ENCODE peak calls at places on chromosomes 5 and 9, in five cellular contexts. W is upper lobe of left lung, F is osteoblast, R is PC-9, L is breast epithelium. K is an unnamed sample.

GRCh38 chr5:126610616-126611015 is 9.9 kb downstream of the PHAX start:
- DNase-seq in W (no peak), F (no peak), R (no peak), L (no peak), K (no peak)

GRCh38 chr9:135138078-135138855 is 50.8 kb downstream of the OLFM1 start:
- DNase-seq in W (no peak), F (peak; percentile 66), R (no peak), L (no peak), K (no peak)

GRCh38 chr5:75138674-75139073 is 86.3 kb upstream of the GCNT4 start:
- DNase-seq in W (no peak), F (no peak), R (no peak), L (no peak), K (no peak)

GRCh38 chr5:104363567-104363966 is 801.0 kb upstream of the NUDT12 start:
- DNase-seq in W (no peak), F (peak; percentile 44), R (no peak), L (no peak), K (no peak)

GRCh38 chr9:92720209-92720765 is 44.3 kb downstream of the BICD2 start:
- DNase-seq in W (peak; percentile 69), F (peak; percentile 48), R (no peak), L (no peak), K (no peak)

GRCh38 chr9:3733039-3733408 is 207.2 kb upstream of the RFX3 start:
- DNase-seq in W (no peak), F (peak; percentile 25), R (no peak), L (no peak), K (no peak)

GRCh38 chr5:81626524-81626923 is 124.4 kb downstream of the SSBP2 start:
- DNase-seq in W (no peak), F (peak; percentile 85), R (peak; percentile 17), L (no peak), K (no peak)

GRCh38 chr5:96641368-96641767 is 20.8 kb upstream of the CAST start:
- DNase-seq in W (no peak), F (no peak), R (no peak), L (no peak), K (no peak)

GRCh38 chr5:1948663-1949191 is 66.0 kb upstream of the IRX4 start:
- DNase-seq in W (no peak), F (no peak), R (no peak), L (no peak), K (no peak)

GRCh38 chr9:81032030-81032572 is 657.2 kb downstream of the TLE1 start:
- DNase-seq in W (no peak), F (no peak), R (no peak), L (no peak), K (peak; percentile 66)

GRCh38 chr5:154850255-154851062 is at the start of gene FAXDC2:
- DNase-seq in W (no peak), F (peak; percentile 95), R (no peak), L (peak; percentile 63), K (peak; percentile 89)

GRCh38 chr5:154519375-154519774 is 41.3 kb upstream of the HAND1 start:
- DNase-seq in W (no peak), F (no peak), R (peak; percentile 68), L (no peak), K (no peak)

GRCh38 chr9:129379181-129379836 is 201.2 kb upstream of the IER5L start:
- DNase-seq in W (no peak), F (peak; percentile 21), R (no peak), L (no peak), K (no peak)

GRCh38 chr5:174529925-174530681 is 194.3 kb upstream of the MSX2 start:
- DNase-seq in W (no peak), F (no peak), R (no peak), L (no peak), K (no peak)

GRCh38 chr5:77630246-77631165 is 8.0 kb downstream of the OTP start:
- DNase-seq in W (peak; percentile 89), F (peak; percentile 94), R (peak; percentile 76), L (no peak), K (no peak)

GRCh38 chr5:5932824-5933223 is 445.5 kb downstream of the MED10 start:
- DNase-seq in W (no peak), F (no peak), R (no peak), L (no peak), K (no peak)

GRCh38 chr5:87300744-87301143 is 33.1 kb downstream of the RASA1 start:
- DNase-seq in W (no peak), F (peak; percentile 80), R (peak; percentile 33), L (no peak), K (peak; percentile 66)

GRCh38 chr5:12636209-12636608 is 732.0 kb upstream of the CTNND2 start:
- DNase-seq in W (no peak), F (no peak), R (no peak), L (no peak), K (no peak)

GRCh38 chr9:90773593-90773992 is 28.0 kb upstream of the SYK start:
- DNase-seq in W (no peak), F (no peak), R (peak; percentile 22), L (no peak), K (no peak)

GRCh38 chr5:31122998-31123950 is 70.2 kb upstream of the CDH6 start:
- DNase-seq in W (no peak), F (no peak), R (no peak), L (no peak), K (no peak)

GRCh38 chr5:107424461-107424860 is 246.3 kb downstream of the EFNA5 start:
- DNase-seq in W (no peak), F (no peak), R (no peak), L (no peak), K (no peak)

GRCh38 chr5:107422494-107422893 is 248.2 kb downstream of the EFNA5 start:
- DNase-seq in W (no peak), F (no peak), R (no peak), L (no peak), K (no peak)

GRCh38 chr5:107425541-107426031 is 245.2 kb downstream of the EFNA5 start:
- DNase-seq in W (no peak), F (peak; percentile 85), R (peak; percentile 43), L (no peak), K (no peak)

GRCh38 chr5:107428303-107428761 is 242.4 kb downstream of the EFNA5 start:
- DNase-seq in W (no peak), F (no peak), R (no peak), L (no peak), K (no peak)

GRCh38 chr5:107426209-107426608 is 244.5 kb downstream of the EFNA5 start:
- DNase-seq in W (no peak), F (no peak), R (no peak), L (no peak), K (no peak)
- H3K27ac ChIP-seq in W (no peak overlapping the region), F (peak overlapping the region; percentile 43), R (peak overlapping the region; percentile 85), L (peak overlapping the region; percentile 59), K (peak overlapping the region; percentile 58)

GRCh38 chr5:17088051-17088450 is 129.4 kb upstream of the BASP1 start:
- DNase-seq in W (no peak), F (no peak), R (no peak), L (no peak), K (no peak)

GRCh38 chr5:17089690-17090089 is 127.7 kb upstream of the BASP1 start:
- DNase-seq in W (no peak), F (peak; percentile 89), R (no peak), L (no peak), K (no peak)

GRCh38 chr5:17087035-17087434 is 130.4 kb upstream of the BASP1 start:
- DNase-seq in W (no peak), F (no peak), R (no peak), L (no peak), K (no peak)

GRCh38 chr5:17089001-17089400 is 128.4 kb upstream of the BASP1 start:
- DNase-seq in W (no peak), F (no peak), R (no peak), L (no peak), K (no peak)

GRCh38 chr5:17090839-17091238 is 126.6 kb upstream of the BASP1 start:
- DNase-seq in W (no peak), F (no peak), R (no peak), L (no peak), K (no peak)
- H3K4me1 ChIP-seq in W (no peaks in the 10 kb centered on the region), F (peaks cover 9% of the 10 kb centered on the region), R (no peaks in the 10 kb centered on the region), L (no peaks in the 10 kb centered on the region), K (no peaks in the 10 kb centered on the region)

GRCh38 chr5:172664018-172664417 is 23.0 kb downstream of the NEURL1B start:
- DNase-seq in W (no peak), F (peak; percentile 76), R (no peak), L (no peak), K (no peak)
- H3K27ac ChIP-seq in W (no peak overlapping the region), F (no peak overlapping the region), R (no peak overlapping the region), L (no peak overlapping the region), K (no peak overlapping the region)

DNA sequence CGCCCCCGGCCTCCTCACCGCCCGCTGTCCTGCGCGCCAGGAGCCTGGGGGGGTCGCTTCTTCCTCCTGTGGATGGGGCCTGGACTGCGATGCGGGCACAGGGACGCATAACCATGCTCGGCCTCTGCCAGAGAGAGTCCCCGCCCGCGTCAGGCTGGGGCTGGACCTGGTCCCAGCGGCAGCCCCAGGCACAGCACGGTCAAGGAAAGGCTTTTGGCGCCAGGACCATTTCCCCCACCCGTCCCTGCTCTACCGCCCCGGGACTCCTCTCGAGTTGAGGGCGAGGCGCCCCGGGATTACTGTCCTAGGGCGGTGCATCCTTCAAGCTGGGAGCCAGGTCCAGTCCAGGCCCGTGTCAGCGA is 356 bp downstream of the MXD3 start:
- DNase-seq in W (peak; percentile 80), F (peak; percentile 90), R (no peak), L (peak; percentile 52), K (no peak)
- H3K4me1 ChIP-seq in W (peaks cover 34% of the 10 kb centered on the region), F (peaks cover 29% of the 10 kb centered on the region), R (peaks cover 10% of the 10 kb centered on the region), L (peaks cover 10% of the 10 kb centered on the region), K (peaks cover 18% of the 10 kb centered on the region)

GRCh38 chr9:133509179-133510083 is 15.3 kb downstream of the MYMK start:
- DNase-seq in W (peak; percentile 79), F (peak; percentile 90), R (peak; percentile 55), L (no peak), K (no peak)
- H3K27ac ChIP-seq in W (no peak overlapping the region), F (no peak overlapping the region), R (no peak overlapping the region), L (no peak overlapping the region), K (no peak overlapping the region)

K was measured in ascending aorta.